ENCODE peak calls at places on chromosomes 13 and 19, in six cellular contexts. A is fibroblast of pulmonary artery, N is neural progenitor cell, O is heart right ventricle, W is upper lobe of right lung, B is spleen. Z is an unnamed sample.

GRCh38 chr13:46831588-46832194 is 34.7 kb upstream of the ESD start:
- DNase-seq in A (peak), N (peak), O (no peak), W (no peak), B (no peak), Z (peak)

GRCh38 chr19:3556978-3557460 is 367 bp downstream of the MFSD12 start:
- DNase-seq in A (no peak), N (peak), O (no peak), W (peak), B (peak), Z (no peak)

GRCh38 chr13:108220042-108220441 is 1.9 kb downstream of the ABHD13 start:
- DNase-seq in A (no peak), N (no peak), O (no peak), W (no peak), B (no peak), Z (no peak)

GRCh38 chr13:20160346-20161274 is at the start of gene GJA3:
- DNase-seq in A (peak), N (peak), O (peak), W (no peak), B (peak), Z (no peak)

GRCh38 chr13:99439048-99439447 is 62.2 kb upstream of the TM9SF2 start:
- DNase-seq in A (no peak), N (no peak), O (no peak), W (no peak), B (no peak), Z (no peak)

GRCh38 chr13:63075126-63075525 is 1659.5 kb upstream of the PCDH20 start:
- DNase-seq in A (no peak), N (no peak), O (no peak), W (no peak), B (no peak), Z (no peak)

GRCh38 chr19:39679056-39679790 is 23.5 kb downstream of the LGALS16 start:
- DNase-seq in A (no peak), N (no peak), O (no peak), W (no peak), B (no peak), Z (peak)

GRCh38 chr13:98761126-98761978 is 8.9 kb upstream of the SLC15A1 start:
- DNase-seq in A (peak), N (no peak), O (no peak), W (no peak), B (no peak), Z (peak)

GRCh38 chr13:31051999-31052398 is 109.7 kb downstream of the HSPH1 start:
- DNase-seq in A (no peak), N (peak), O (no peak), W (no peak), B (no peak), Z (no peak)

GRCh38 chr13:108495686-108496363 is 133.6 kb upstream of the MYO16 start:
- DNase-seq in A (no peak), N (peak), O (no peak), W (no peak), B (no peak), Z (no peak)

GRCh38 chr13:38350114-38350617 is 515 bp downstream of the UFM1 start:
- DNase-seq in A (peak), N (peak), O (peak), W (peak), B (peak), Z (no peak)

GRCh38 chr13:77026255-77026782 is 640 bp downstream of the FBXL3 start:
- DNase-seq in A (peak), N (peak), O (peak), W (peak), B (peak), Z (peak)

GRCh38 chr19:49855676-49856573 is 5.0 kb downstream of the PTOV1 start:
- DNase-seq in A (no peak), N (no peak), O (no peak), W (no peak), B (no peak), Z (no peak)

GRCh38 chr13:108281941-108282340 is 12.4 kb downstream of the TNFSF13B start:
- DNase-seq in A (no peak), N (no peak), O (no peak), W (no peak), B (no peak), Z (no peak)

GRCh38 chr19:14433454-14434156 is 499 bp downstream of the PKN1 start:
- DNase-seq in A (no peak), N (peak), O (no peak), W (peak), B (peak), Z (no peak)

GRCh38 chr13:62964522-62964921 is 1548.9 kb upstream of the PCDH20 start:
- DNase-seq in A (no peak), N (no peak), O (no peak), W (no peak), B (no peak), Z (no peak)

GRCh38 chr13:62139597-62139996 is 723.9 kb upstream of the PCDH20 start:
- DNase-seq in A (no peak), N (no peak), O (no peak), W (no peak), B (no peak), Z (no peak)

GRCh38 chr13:112947796-112948195 is 21.2 kb upstream of the MCF2L start:
- DNase-seq in A (no peak), N (no peak), O (no peak), W (no peak), B (no peak), Z (no peak)

GRCh38 chr19:5058456-5059190 is 89.7 kb downstream of the KDM4B start:
- DNase-seq in A (peak), N (no peak), O (no peak), W (no peak), B (no peak), Z (peak)

GRCh38 chr19:33795370-33796163 is 1.1 kb upstream of the KCTD15 start:
- DNase-seq in A (peak), N (peak), O (peak), W (peak), B (peak), Z (peak)

GRCh38 chr13:23657056-23657455 is 86.8 kb downstream of the TNFRSF19 start:
- DNase-seq in A (no peak), N (no peak), O (no peak), W (no peak), B (no peak), Z (no peak)

GRCh38 chr19:30036154-30037129 is 94.4 kb downstream of the URI1 start:
- DNase-seq in A (peak), N (no peak), O (no peak), W (no peak), B (no peak), Z (no peak)

GRCh38 chr13:99908129-99908805 is 63.3 kb downstream of the ZIC5 start:
- DNase-seq in A (no peak), N (no peak), O (no peak), W (no peak), B (no peak), Z (peak)

GRCh38 chr13:31521466-31521865 is 217.9 kb upstream of the RXFP2 start:
- DNase-seq in A (no peak), N (no peak), O (no peak), W (no peak), B (no peak), Z (peak)

GRCh38 chr19:15297416-15298224 is 34.7 kb downstream of the BRD4 start:
- DNase-seq in A (peak), N (no peak), O (no peak), W (peak), B (peak), Z (peak)

GRCh38 chr19:47228168-47228936 is 2.6 kb downstream of the BBC3 start:
- DNase-seq in A (no peak), N (peak), O (peak), W (peak), B (peak), Z (peak)

GRCh38 chr13:74093691-74094090 is 40.5 kb downstream of the KLF12 start:
- DNase-seq in A (no peak), N (no peak), O (no peak), W (no peak), B (no peak), Z (no peak)

GRCh38 chr13:41812851-41813250 is 148.1 kb downstream of the VWA8 start:
- DNase-seq in A (no peak), N (no peak), O (no peak), W (no peak), B (no peak), Z (no peak)
- H3K4me3 ChIP-seq in A (no peak), N (no peak), O (no peak), W (no peak), B (no peak), Z (no peak)

GRCh38 chr13:109998808-109999528 is 212.6 kb upstream of the IRS2 start:
- DNase-seq in A (peak), N (no peak), O (no peak), W (no peak), B (no peak), Z (peak)
- TF ChIP-seq CTCF in A (no peak), N (no peak), O (peak), W (no peak), B (no peak), Z (no peak)

DNA sequence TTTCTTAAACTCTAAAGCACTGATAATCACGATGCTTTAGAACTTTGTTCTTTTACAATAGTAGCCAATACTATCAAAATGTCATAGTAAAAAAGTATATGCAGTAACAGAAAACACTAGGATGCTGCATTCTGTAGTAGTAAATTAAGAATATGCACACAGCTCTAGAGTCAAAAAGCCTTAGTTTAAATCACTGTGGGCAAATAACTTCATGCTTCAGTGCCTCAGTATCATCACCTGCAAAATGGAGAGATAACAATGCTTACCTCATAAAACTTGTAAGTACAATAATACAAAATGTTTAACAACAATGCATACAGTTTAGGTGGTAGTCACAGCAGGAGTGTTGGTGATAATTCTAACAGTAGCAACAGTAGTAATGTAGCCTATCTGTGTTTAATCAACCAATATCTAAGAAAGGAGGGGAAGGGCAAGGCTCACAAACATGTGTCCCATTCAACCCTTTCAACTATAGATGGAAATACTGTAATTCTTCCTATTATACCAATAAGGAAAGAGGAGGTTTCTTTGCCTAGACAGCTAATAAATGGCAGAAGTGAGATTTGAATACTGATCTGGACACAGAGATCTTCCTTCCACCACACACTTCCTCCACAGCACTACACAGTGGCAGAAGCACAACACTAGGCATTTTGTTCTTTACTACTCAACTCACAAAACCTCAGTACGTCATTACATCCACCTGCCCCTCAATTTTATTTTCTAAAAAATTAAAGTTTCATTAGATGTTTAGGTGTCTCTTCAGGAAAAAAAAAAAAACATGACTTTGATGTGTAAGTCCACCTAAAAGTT is 4.6 kb downstream of the RBM26 start:
- DNase-seq in A (no peak), N (no peak), O (no peak), W (no peak), B (no peak), Z (no peak)
- H3K4me3 ChIP-seq in A (no peak), N (no peak), O (no peak), W (no peak), B (no peak), Z (no peak)

DNA sequence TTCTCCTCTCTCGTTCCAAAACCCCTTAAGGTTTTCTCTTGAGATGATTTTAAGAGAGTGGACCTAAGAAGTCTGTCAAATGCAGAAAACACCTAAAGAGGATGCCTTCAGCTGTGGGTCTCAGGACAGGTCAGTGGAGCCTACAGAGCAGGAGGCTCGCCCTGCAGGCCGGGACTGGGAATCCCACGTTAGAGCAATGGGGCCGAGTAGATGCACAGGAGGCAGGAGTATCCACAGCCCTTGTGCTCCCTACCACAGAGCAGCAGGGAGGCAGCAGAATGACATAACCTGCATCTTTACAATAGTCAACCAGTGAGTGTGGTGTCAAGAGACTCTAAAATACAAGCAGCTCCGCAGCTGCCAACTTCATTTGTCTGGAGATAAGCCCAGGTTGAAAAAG is 229.4 kb downstream of the MTUS2 start:
- DNase-seq in A (no peak), N (no peak), O (no peak), W (no peak), B (no peak), Z (no peak)
- TF ChIP-seq CTCF in A (no peak), N (no peak), O (no peak), W (no peak), B (no peak), Z (no peak)

GRCh38 chr19:2013683-2013961 is 1.9 kb downstream of the BTBD2 start:
- DNase-seq in A (no peak), N (no peak), O (no peak), W (no peak), B (no peak), Z (no peak)
- H3K4me3 ChIP-seq in A (no peak), N (peak), O (no peak), W (no peak), B (no peak), Z (no peak)

DNA sequence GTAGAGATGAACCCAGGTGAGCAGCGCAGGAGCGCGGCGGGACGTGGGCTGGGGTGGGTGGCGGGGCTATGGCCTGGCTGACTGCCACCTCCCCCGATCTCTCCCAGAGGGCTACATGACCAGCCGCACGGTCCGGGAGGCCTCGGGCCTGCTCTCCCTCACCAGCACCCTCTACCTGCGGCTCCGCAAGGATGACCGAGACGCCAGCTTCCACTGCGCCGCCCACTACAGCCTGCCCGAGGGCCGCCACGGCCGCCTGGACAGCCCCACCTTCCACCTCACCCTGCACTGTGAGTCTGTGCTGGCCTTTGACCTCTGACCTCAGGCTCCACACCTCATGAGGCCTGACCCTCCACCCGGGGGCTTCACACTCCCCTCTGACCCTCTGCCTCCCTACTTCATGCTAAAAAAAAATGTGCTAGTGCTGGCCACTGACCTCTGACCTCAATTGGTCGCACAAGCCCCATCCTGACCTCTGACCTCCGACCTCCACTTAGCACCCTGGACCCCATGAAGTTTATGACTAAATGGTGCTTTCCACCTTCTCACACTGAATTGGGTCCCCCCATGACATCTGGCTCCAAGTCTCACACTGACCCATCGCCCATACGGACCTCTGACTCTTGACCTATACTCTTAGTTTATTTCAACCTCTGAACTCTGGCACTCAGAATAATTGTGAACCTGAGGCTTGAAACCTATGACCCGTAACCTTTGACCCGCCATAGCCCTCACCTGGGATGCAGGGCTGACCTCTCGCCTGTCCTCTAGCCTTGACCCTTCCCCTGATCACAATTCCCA is 4.6 kb downstream of the BCAM start:
- DNase-seq in A (no peak), N (no peak), O (no peak), W (no peak), B (no peak), Z (no peak)
- TF ChIP-seq CTCF in A (no peak), N (peak), O (no peak), W (no peak), B (no peak), Z (no peak)

GRCh38 chr13:91353494-91353893 is 6.0 kb downstream of the MIR17HG start:
- DNase-seq in A (no peak), N (no peak), O (no peak), W (no peak), B (no peak), Z (no peak)
- H3K4me3 ChIP-seq in A (no peak), N (no peak), O (no peak), W (no peak), B (no peak), Z (no peak)

GRCh38 chr13:50081899-50082425 is 66.7 kb downstream of the KCNRG start:
- DNase-seq in A (peak), N (peak), O (peak), W (peak), B (peak), Z (peak)
- TF ChIP-seq CTCF in A (no peak), N (no peak), O (no peak), W (no peak), B (no peak), Z (no peak)

GRCh38 chr13:93776936-93777335 is 550.3 kb downstream of the GPC6 start:
- DNase-seq in A (peak), N (no peak), O (no peak), W (no peak), B (no peak), Z (peak)
- H3K4me3 ChIP-seq in A (no peak), N (no peak), O (no peak), W (no peak), B (no peak), Z (no peak)